ENCODE peak calls at places on chromosome 9, in six cellular contexts. W is A549; I is bronchial epithelial cell; Q is AG09319; U is stimulated activated CD4-positive, alpha-beta T cell treated with anti-CD3 and anti-CD28 coated beads, Interleukin-2, amount 100 ng/mL, for 48 hours; F is left kidney. H is an unnamed sample.

GRCh38 chr9:2159521-2160417 is 144.6 kb downstream of the SMARCA2 start:
- DNase-seq in W (no peak), I (peak), Q (no peak), U (no peak), F (peak), H (no peak)

GRCh38 chr9:687994-688393 is 153.5 kb upstream of the DMRT1 start:
- DNase-seq in W (no peak), I (no peak), Q (no peak), U (no peak), F (no peak), H (no peak)

GRCh38 chr9:78280982-78281668 is 15.8 kb upstream of the PSAT1 start:
- DNase-seq in W (no peak), I (no peak), Q (no peak), U (no peak), F (peak), H (no peak)

GRCh38 chr9:108103294-108103693 is 613.7 kb upstream of the KLF4 start:
- DNase-seq in W (no peak), I (no peak), Q (no peak), U (no peak), F (no peak), H (no peak)

GRCh38 chr9:38133595-38133994 is 64.6 kb upstream of the SHB start:
- DNase-seq in W (no peak), I (no peak), Q (no peak), U (no peak), F (no peak), H (no peak)

GRCh38 chr9:92384373-92384772 is 20.0 kb downstream of the OGN start:
- DNase-seq in W (no peak), I (peak), Q (no peak), U (no peak), F (no peak), H (no peak)

GRCh38 chr9:124218438-124219289 is 39.1 kb upstream of the NEK6 start:
- DNase-seq in W (peak), I (peak), Q (no peak), U (peak), F (no peak), H (peak)

GRCh38 chr9:92294297-92294676 is 790 bp upstream of the IARS1 start:
- DNase-seq in W (no peak), I (no peak), Q (no peak), U (no peak), F (peak), H (no peak)

GRCh38 chr9:18689881-18690280 is 215.9 kb downstream of the ADAMTSL1 start:
- DNase-seq in W (no peak), I (no peak), Q (no peak), U (no peak), F (no peak), H (no peak)

GRCh38 chr9:135887585-135888050 is 19.7 kb downstream of the CAMSAP1 start:
- DNase-seq in W (no peak), I (no peak), Q (no peak), U (no peak), F (no peak), H (no peak)

GRCh38 chr9:115367780-115368179 is 249.8 kb upstream of the TNC start:
- DNase-seq in W (no peak), I (peak), Q (no peak), U (no peak), F (no peak), H (no peak)

GRCh38 chr9:114836769-114837168 is 30.9 kb upstream of the TNFSF15 start:
- DNase-seq in W (no peak), I (peak), Q (no peak), U (no peak), F (no peak), H (no peak)

GRCh38 chr9:33473216-33473615 is 508 bp downstream of the NOL6 start:
- DNase-seq in W (no peak), I (no peak), Q (no peak), U (no peak), F (no peak), H (no peak)

GRCh38 chr9:101524371-101524770 is 9.3 kb upstream of the RNF20 start:
- DNase-seq in W (no peak), I (no peak), Q (no peak), U (no peak), F (no peak), H (no peak)

GRCh38 chr9:80369641-80370040 is 797.9 kb downstream of the TLE4 start:
- DNase-seq in W (no peak), I (peak), Q (no peak), U (no peak), F (no peak), H (no peak)

GRCh38 chr9:109166771-109167601 is at the start of gene FRRS1L:
- DNase-seq in W (no peak), I (no peak), Q (no peak), U (no peak), F (peak), H (no peak)

GRCh38 chr9:137058651-137059234 is 4.9 kb upstream of the ENTPD2 start:
- DNase-seq in W (no peak), I (no peak), Q (no peak), U (no peak), F (no peak), H (no peak)

GRCh38 chr9:129597355-129598088 is 23.4 kb downstream of the C9orf50 start:
- DNase-seq in W (peak), I (peak), Q (no peak), U (no peak), F (peak), H (no peak)

GRCh38 chr9:93456022-93456421 is 2.6 kb upstream of the FAM120AOS start:
- DNase-seq in W (no peak), I (no peak), Q (no peak), U (no peak), F (no peak), H (no peak)

H was measured in H54.